ENCODE peak calls at places on chromosomes 5 and 9, in seven cellular contexts. One of them, this sample, is unnamed.

GRCh38 chr5:16721151-16722102 is 104.6 kb upstream of the RETREG1 start:
- DNase-seq in naive thymus-derived CD4-positive, alpha-beta T cell: no peak
- DNase-seq in MM.1S: no peak
- DNase-seq in cardiac fibroblast: no peak
- DNase-seq in adipocyte: no peak
- DNase-seq in IMR-90: no peak
- DNase-seq in fibroblast of the aortic adventitia: no peak
- DNase-seq in this sample: no peak

GRCh38 chr9:104028827-104029226 is 65.3 kb upstream of the SMC2 start:
- DNase-seq in naive thymus-derived CD4-positive, alpha-beta T cell: no peak
- DNase-seq in MM.1S: no peak
- DNase-seq in cardiac fibroblast: no peak
- DNase-seq in adipocyte: no peak
- DNase-seq in IMR-90: no peak
- DNase-seq in fibroblast of the aortic adventitia: no peak
- DNase-seq in this sample: no peak

GRCh38 chr5:165310031-165310430 is 1804.6 kb downstream of the MAT2B start:
- DNase-seq in naive thymus-derived CD4-positive, alpha-beta T cell: no peak
- DNase-seq in MM.1S: no peak
- DNase-seq in cardiac fibroblast: no peak
- DNase-seq in adipocyte: no peak
- DNase-seq in IMR-90: no peak
- DNase-seq in fibroblast of the aortic adventitia: no peak
- DNase-seq in this sample: no peak

GRCh38 chr5:14706615-14707021 is 42.1 kb downstream of the OTULIN start:
- DNase-seq in naive thymus-derived CD4-positive, alpha-beta T cell: peak
- DNase-seq in MM.1S: no peak
- DNase-seq in cardiac fibroblast: peak
- DNase-seq in adipocyte: peak
- DNase-seq in IMR-90: peak
- DNase-seq in fibroblast of the aortic adventitia: peak
- DNase-seq in this sample: no peak

GRCh38 chr5:55241756-55242155 is 8.3 kb upstream of the CCNO start:
- DNase-seq in naive thymus-derived CD4-positive, alpha-beta T cell: no peak
- DNase-seq in MM.1S: no peak
- DNase-seq in cardiac fibroblast: no peak
- DNase-seq in adipocyte: no peak
- DNase-seq in IMR-90: no peak
- DNase-seq in fibroblast of the aortic adventitia: no peak
- DNase-seq in this sample: no peak

GRCh38 chr9:123640792-123641222 is 284.8 kb downstream of the CRB2 start:
- DNase-seq in naive thymus-derived CD4-positive, alpha-beta T cell: no peak
- DNase-seq in MM.1S: no peak
- DNase-seq in cardiac fibroblast: no peak
- DNase-seq in adipocyte: no peak
- DNase-seq in IMR-90: no peak
- DNase-seq in fibroblast of the aortic adventitia: no peak
- DNase-seq in this sample: no peak

GRCh38 chr9:2601785-2602378 is 19.7 kb upstream of the VLDLR start:
- DNase-seq in naive thymus-derived CD4-positive, alpha-beta T cell: no peak
- DNase-seq in MM.1S: no peak
- DNase-seq in cardiac fibroblast: no peak
- DNase-seq in adipocyte: no peak
- DNase-seq in IMR-90: no peak
- DNase-seq in fibroblast of the aortic adventitia: no peak
- DNase-seq in this sample: no peak

GRCh38 chr5:149773245-149774095 is 43.4 kb downstream of the PPARGC1B start:
- DNase-seq in naive thymus-derived CD4-positive, alpha-beta T cell: no peak
- DNase-seq in MM.1S: no peak
- DNase-seq in cardiac fibroblast: no peak
- DNase-seq in adipocyte: no peak
- DNase-seq in IMR-90: no peak
- DNase-seq in fibroblast of the aortic adventitia: no peak
- DNase-seq in this sample: no peak

GRCh38 chr5:10279328-10279727 is 28.4 kb downstream of the CMBL start:
- DNase-seq in naive thymus-derived CD4-positive, alpha-beta T cell: no peak
- DNase-seq in MM.1S: no peak
- DNase-seq in cardiac fibroblast: no peak
- DNase-seq in adipocyte: no peak
- DNase-seq in IMR-90: no peak
- DNase-seq in fibroblast of the aortic adventitia: no peak
- DNase-seq in this sample: no peak

GRCh38 chr5:100900142-100900795 is 2.8 kb downstream of the ST8SIA4 start:
- DNase-seq in naive thymus-derived CD4-positive, alpha-beta T cell: no peak
- DNase-seq in MM.1S: peak
- DNase-seq in cardiac fibroblast: peak
- DNase-seq in adipocyte: peak
- DNase-seq in IMR-90: no peak
- DNase-seq in fibroblast of the aortic adventitia: peak
- DNase-seq in this sample: no peak

GRCh38 chr5:98454904-98455303 is 318.6 kb upstream of the RGMB start:
- DNase-seq in naive thymus-derived CD4-positive, alpha-beta T cell: no peak
- DNase-seq in MM.1S: no peak
- DNase-seq in cardiac fibroblast: peak
- DNase-seq in adipocyte: peak
- DNase-seq in IMR-90: peak
- DNase-seq in fibroblast of the aortic adventitia: peak
- DNase-seq in this sample: no peak

GRCh38 chr9:130320697-130321080 is 55.1 kb downstream of the HMCN2 start:
- DNase-seq in naive thymus-derived CD4-positive, alpha-beta T cell: no peak
- DNase-seq in MM.1S: no peak
- DNase-seq in cardiac fibroblast: no peak
- DNase-seq in adipocyte: no peak
- DNase-seq in IMR-90: no peak
- DNase-seq in fibroblast of the aortic adventitia: no peak
- DNase-seq in this sample: no peak

GRCh38 chr9:121201045-121201737 is 478 bp downstream of the RAB14 start:
- DNase-seq in naive thymus-derived CD4-positive, alpha-beta T cell: peak
- DNase-seq in MM.1S: peak
- DNase-seq in cardiac fibroblast: no peak
- DNase-seq in adipocyte: peak
- DNase-seq in IMR-90: no peak
- DNase-seq in fibroblast of the aortic adventitia: no peak
- DNase-seq in this sample: no peak

GRCh38 chr5:79842006-79842881 is 148.8 kb downstream of the MTX3 start:
- DNase-seq in naive thymus-derived CD4-positive, alpha-beta T cell: no peak
- DNase-seq in MM.1S: no peak
- DNase-seq in cardiac fibroblast: no peak
- DNase-seq in adipocyte: no peak
- DNase-seq in IMR-90: no peak
- DNase-seq in fibroblast of the aortic adventitia: no peak
- DNase-seq in this sample: no peak

GRCh38 chr9:128553695-128554094 is 1.3 kb downstream of the SPTAN1 start:
- DNase-seq in naive thymus-derived CD4-positive, alpha-beta T cell: no peak
- DNase-seq in MM.1S: no peak
- DNase-seq in cardiac fibroblast: peak
- DNase-seq in adipocyte: peak
- DNase-seq in IMR-90: peak
- DNase-seq in fibroblast of the aortic adventitia: peak
- DNase-seq in this sample: no peak

GRCh38 chr5:160463775-160464465 is 42.3 kb downstream of the PTTG1 start:
- DNase-seq in naive thymus-derived CD4-positive, alpha-beta T cell: no peak
- DNase-seq in MM.1S: no peak
- DNase-seq in cardiac fibroblast: peak
- DNase-seq in adipocyte: peak
- DNase-seq in IMR-90: peak
- DNase-seq in fibroblast of the aortic adventitia: peak
- DNase-seq in this sample: no peak

GRCh38 chr5:117943120-117943519 is 1045.2 kb downstream of the DTWD2 start:
- DNase-seq in naive thymus-derived CD4-positive, alpha-beta T cell: no peak
- DNase-seq in MM.1S: no peak
- DNase-seq in cardiac fibroblast: no peak
- DNase-seq in adipocyte: peak
- DNase-seq in IMR-90: no peak
- DNase-seq in fibroblast of the aortic adventitia: no peak
- DNase-seq in this sample: no peak

GRCh38 chr5:148776780-148777179 is 49.6 kb upstream of the ADRB2 start:
- DNase-seq in naive thymus-derived CD4-positive, alpha-beta T cell: no peak
- DNase-seq in MM.1S: no peak
- DNase-seq in cardiac fibroblast: peak
- DNase-seq in adipocyte: peak
- DNase-seq in IMR-90: peak
- DNase-seq in fibroblast of the aortic adventitia: peak
- DNase-seq in this sample: no peak

GRCh38 chr5:116492016-116492623 is 82.5 kb downstream of the SEMA6A start:
- DNase-seq in naive thymus-derived CD4-positive, alpha-beta T cell: no peak
- DNase-seq in MM.1S: no peak
- DNase-seq in cardiac fibroblast: peak
- DNase-seq in adipocyte: peak
- DNase-seq in IMR-90: peak
- DNase-seq in fibroblast of the aortic adventitia: peak
- DNase-seq in this sample: peak

GRCh38 chr5:73448451-73449136 is at the start of gene FOXD1:
- DNase-seq in naive thymus-derived CD4-positive, alpha-beta T cell: no peak
- DNase-seq in MM.1S: peak
- DNase-seq in cardiac fibroblast: peak
- DNase-seq in adipocyte: peak
- DNase-seq in IMR-90: peak
- DNase-seq in fibroblast of the aortic adventitia: peak
- DNase-seq in this sample: no peak

GRCh38 chr5:73450041-73450598 is 1.5 kb upstream of the FOXD1 start:
- DNase-seq in naive thymus-derived CD4-positive, alpha-beta T cell: no peak
- DNase-seq in MM.1S: no peak
- DNase-seq in cardiac fibroblast: no peak
- DNase-seq in adipocyte: no peak
- DNase-seq in IMR-90: no peak
- DNase-seq in fibroblast of the aortic adventitia: no peak
- DNase-seq in this sample: no peak

GRCh38 chr5:73447234-73448071 is 1.1 kb downstream of the FOXD1 start:
- DNase-seq in naive thymus-derived CD4-positive, alpha-beta T cell: peak
- DNase-seq in MM.1S: peak
- DNase-seq in cardiac fibroblast: peak
- DNase-seq in adipocyte: peak
- DNase-seq in IMR-90: peak
- DNase-seq in fibroblast of the aortic adventitia: peak
- DNase-seq in this sample: no peak

GRCh38 chr5:73446631-73447233 is 1.8 kb downstream of the FOXD1 start:
- DNase-seq in naive thymus-derived CD4-positive, alpha-beta T cell: no peak
- DNase-seq in MM.1S: peak
- DNase-seq in cardiac fibroblast: peak
- DNase-seq in adipocyte: peak
- DNase-seq in IMR-90: no peak
- DNase-seq in fibroblast of the aortic adventitia: no peak
- DNase-seq in this sample: no peak

DNA sequence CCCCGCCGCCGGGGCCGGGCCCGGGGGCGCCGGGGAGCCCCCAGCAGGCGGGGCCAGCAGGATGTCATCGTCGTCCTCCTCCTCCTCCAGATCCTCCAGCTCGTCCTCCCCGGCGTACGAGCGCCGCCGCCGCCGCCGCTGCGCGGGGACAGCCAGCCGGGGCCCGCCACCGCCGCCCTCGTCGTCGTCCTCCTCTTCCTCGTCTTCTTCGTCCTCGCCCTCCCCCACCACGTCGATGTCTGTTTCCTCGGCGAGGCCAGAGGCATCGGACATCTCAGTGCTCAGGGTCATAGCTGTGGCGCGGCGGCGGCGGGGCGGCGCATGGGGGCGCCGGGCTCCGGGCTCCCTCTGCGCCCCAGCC is 525 bp downstream of the FOXD1 start:
- DNase-seq in naive thymus-derived CD4-positive, alpha-beta T cell: no peak
- DNase-seq in MM.1S: peak
- DNase-seq in cardiac fibroblast: no peak
- DNase-seq in adipocyte: peak
- DNase-seq in IMR-90: no peak
- DNase-seq in fibroblast of the aortic adventitia: no peak
- DNase-seq in this sample: no peak
- H3K4me3 ChIP-seq in naive thymus-derived CD4-positive, alpha-beta T cell: no peak
- H3K4me3 ChIP-seq in MM.1S: peak
- H3K4me3 ChIP-seq in cardiac fibroblast: peak
- H3K4me3 ChIP-seq in adipocyte: peak
- H3K4me3 ChIP-seq in IMR-90: peak
- H3K4me3 ChIP-seq in fibroblast of the aortic adventitia: peak
- H3K4me3 ChIP-seq in this sample: peak

GRCh38 chr5:139494832-139495231 is 12.3 kb upstream of the STING1 start:
- DNase-seq in naive thymus-derived CD4-positive, alpha-beta T cell: no peak
- DNase-seq in MM.1S: no peak
- DNase-seq in cardiac fibroblast: peak
- DNase-seq in adipocyte: peak
- DNase-seq in IMR-90: peak
- DNase-seq in fibroblast of the aortic adventitia: peak
- DNase-seq in this sample: no peak

GRCh38 chr5:139488269-139488668 is 5.7 kb upstream of the STING1 start:
- DNase-seq in naive thymus-derived CD4-positive, alpha-beta T cell: no peak
- DNase-seq in MM.1S: no peak
- DNase-seq in cardiac fibroblast: no peak
- DNase-seq in adipocyte: no peak
- DNase-seq in IMR-90: no peak
- DNase-seq in fibroblast of the aortic adventitia: no peak
- DNase-seq in this sample: no peak

GRCh38 chr5:139494256-139494655 is 11.7 kb upstream of the STING1 start:
- DNase-seq in naive thymus-derived CD4-positive, alpha-beta T cell: no peak
- DNase-seq in MM.1S: no peak
- DNase-seq in cardiac fibroblast: peak
- DNase-seq in adipocyte: no peak
- DNase-seq in IMR-90: no peak
- DNase-seq in fibroblast of the aortic adventitia: peak
- DNase-seq in this sample: no peak

GRCh38 chr5:139495644-139496435 is 13.3 kb upstream of the STING1 start:
- DNase-seq in naive thymus-derived CD4-positive, alpha-beta T cell: no peak
- DNase-seq in MM.1S: no peak
- DNase-seq in cardiac fibroblast: peak
- DNase-seq in adipocyte: peak
- DNase-seq in IMR-90: peak
- DNase-seq in fibroblast of the aortic adventitia: peak
- DNase-seq in this sample: no peak

GRCh38 chr5:139492700-139493192 is 10.2 kb upstream of the STING1 start:
- DNase-seq in naive thymus-derived CD4-positive, alpha-beta T cell: no peak
- DNase-seq in MM.1S: no peak
- DNase-seq in cardiac fibroblast: peak
- DNase-seq in adipocyte: peak
- DNase-seq in IMR-90: peak
- DNase-seq in fibroblast of the aortic adventitia: peak
- DNase-seq in this sample: no peak
- H3K4me3 ChIP-seq in naive thymus-derived CD4-positive, alpha-beta T cell: peak
- H3K4me3 ChIP-seq in MM.1S: no peak
- H3K4me3 ChIP-seq in cardiac fibroblast: no peak
- H3K4me3 ChIP-seq in adipocyte: peak
- H3K4me3 ChIP-seq in IMR-90: no peak
- H3K4me3 ChIP-seq in fibroblast of the aortic adventitia: no peak
- H3K4me3 ChIP-seq in this sample: peak

DNA sequence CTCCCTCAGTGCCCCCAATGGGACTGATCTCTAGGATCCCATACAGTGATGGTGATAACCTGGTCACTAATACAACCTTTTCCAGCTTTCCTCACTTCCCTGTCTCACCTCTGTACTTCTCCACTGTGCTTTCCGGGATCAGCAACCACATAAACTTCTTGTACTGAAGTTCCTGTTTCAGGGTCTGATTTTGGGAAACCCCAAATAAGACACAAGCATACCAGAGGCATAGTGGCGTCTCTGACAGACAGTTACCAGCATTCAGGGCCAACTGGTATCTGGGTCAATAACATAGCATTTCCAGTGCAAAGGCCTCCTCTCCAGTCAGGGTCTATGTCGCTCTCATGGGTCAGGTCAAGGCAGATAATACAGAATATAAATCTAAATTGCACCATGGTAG is 64.3 kb downstream of the GLDC start:
- DNase-seq in naive thymus-derived CD4-positive, alpha-beta T cell: no peak
- DNase-seq in MM.1S: no peak
- DNase-seq in cardiac fibroblast: no peak
- DNase-seq in adipocyte: no peak
- DNase-seq in IMR-90: no peak
- DNase-seq in fibroblast of the aortic adventitia: no peak
- DNase-seq in this sample: no peak
- H3K4me3 ChIP-seq in naive thymus-derived CD4-positive, alpha-beta T cell: no peak
- H3K4me3 ChIP-seq in MM.1S: no peak
- H3K4me3 ChIP-seq in cardiac fibroblast: no peak
- H3K4me3 ChIP-seq in adipocyte: no peak
- H3K4me3 ChIP-seq in IMR-90: no peak
- H3K4me3 ChIP-seq in fibroblast of the aortic adventitia: no peak
- H3K4me3 ChIP-seq in this sample: no peak

GRCh38 chr9:133430244-133430643 is 8.1 kb downstream of the ADAMTS13 start:
- DNase-seq in naive thymus-derived CD4-positive, alpha-beta T cell: no peak
- DNase-seq in MM.1S: no peak
- DNase-seq in cardiac fibroblast: no peak
- DNase-seq in adipocyte: no peak
- DNase-seq in IMR-90: no peak
- DNase-seq in fibroblast of the aortic adventitia: no peak
- DNase-seq in this sample: no peak
- H3K4me3 ChIP-seq in naive thymus-derived CD4-positive, alpha-beta T cell: no peak
- H3K4me3 ChIP-seq in MM.1S: no peak
- H3K4me3 ChIP-seq in cardiac fibroblast: no peak
- H3K4me3 ChIP-seq in adipocyte: no peak
- H3K4me3 ChIP-seq in IMR-90: no peak
- H3K4me3 ChIP-seq in fibroblast of the aortic adventitia: no peak
- H3K4me3 ChIP-seq in this sample: no peak

This sample was measured in SK-N-MC.